ENCODE peak calls at places on chromosomes 7 and 10, in six cellular contexts. V, A, I, E, B and M are unnamed samples.
A peak's percentile ranks its signal among the peaks of the same experiment; 100 is the strongest.

GRCh38 chr10:132961864-132962622 is 19.7 kb upstream of the CFAP46 start:
- DNase-seq in B (peak; percentile 68), A (peak; percentile 78), I (peak; percentile 72), V (peak; percentile 37), E (peak; percentile 37), M (no peak)

GRCh38 chr7:36207451-36208291 is 54.6 kb downstream of the EEPD1 start:
- DNase-seq in E (peak; percentile 39), V (peak; percentile 90), A (peak; percentile 73), I (peak; percentile 65), B (peak; percentile 70), M (peak; percentile 47)

GRCh38 chr7:45937301-45937700 is 16.2 kb upstream of the IGFBP3 start:
- DNase-seq in I (no peak), A (no peak), V (no peak), B (no peak), E (no peak), M (no peak)

GRCh38 chr7:23349484-23350157 is 50.5 kb downstream of the MALSU1 start:
- DNase-seq in A (peak; percentile 67), B (no peak), V (no peak), I (no peak), E (no peak), M (no peak)

GRCh38 chr10:77082601-77083252 is 554.9 kb downstream of the KCNMA1 start:
- DNase-seq in E (no peak), V (no peak), I (no peak), B (no peak), A (peak; percentile 34), M (no peak)

GRCh38 chr7:29412912-29413311 is 150.7 kb upstream of the PRR15 start:
- DNase-seq in B (no peak), E (peak; percentile 93), A (no peak), I (no peak), V (no peak), M (no peak)

GRCh38 chr10:94349327-94349726 is 13.4 kb downstream of the NOC3L start:
- DNase-seq in B (no peak), I (no peak), E (no peak), V (peak; percentile 32), A (no peak), M (no peak)

GRCh38 chr10:29239569-29240472 is 49.0 kb upstream of the LYZL1 start:
- DNase-seq in V (peak; percentile 47), E (peak; percentile 57), A (peak; percentile 31), I (no peak), B (peak; percentile 56), M (peak; percentile 64)

GRCh38 chr10:128186959-128187787 is 61.0 kb upstream of the MKI67 start:
- DNase-seq in I (no peak), V (no peak), E (no peak), A (no peak), B (no peak), M (peak; percentile 43)

GRCh38 chr7:41035788-41036187 is 667.1 kb downstream of the INHBA start:
- DNase-seq in B (no peak), I (no peak), A (no peak), V (no peak), E (no peak), M (no peak)

GRCh38 chr10:93816123-93816747 is 58.5 kb downstream of the LGI1 start:
- DNase-seq in V (peak; percentile 54), B (peak; percentile 65), I (peak; percentile 40), A (peak; percentile 61), E (peak; percentile 9), M (peak; percentile 72)

GRCh38 chr10:12971001-12971788 is 30.3 kb downstream of the CCDC3 start:
- DNase-seq in A (no peak), I (no peak), V (no peak), E (no peak), B (peak; percentile 54), M (no peak)

GRCh38 chr10:60522617-60523016 is 132.9 kb upstream of the ANK3 start:
- DNase-seq in A (no peak), I (no peak), B (no peak), E (no peak), V (no peak), M (no peak)

GRCh38 chr7:26202019-26202985 is 757 bp downstream of the CBX3 start:
- DNase-seq in B (peak; percentile 58), A (no peak), V (peak; percentile 54), I (peak; percentile 82), E (no peak), M (peak; percentile 79)

GRCh38 chr7:155897758-155898386 is 85.6 kb upstream of the SHH start:
- DNase-seq in I (no peak), E (no peak), B (no peak), A (no peak), V (no peak), M (no peak)

GRCh38 chr7:154684651-154685563 is 318.0 kb downstream of the PAXIP1 start:
- DNase-seq in E (no peak), I (no peak), V (no peak), B (no peak), A (no peak), M (peak; percentile 65)

GRCh38 chr10:61302124-61302523 is 151.1 kb downstream of the TMEM26 start:
- DNase-seq in I (no peak), A (peak; percentile 28), B (no peak), V (no peak), E (no peak), M (no peak)

GRCh38 chr10:69516548-69517195 is 56.5 kb downstream of the NEUROG3 start:
- DNase-seq in A (no peak), I (no peak), V (no peak), B (peak; percentile 38), E (no peak), M (no peak)

GRCh38 chr10:11082551-11082950 is 64.9 kb downstream of the CELF2 start:
- DNase-seq in A (peak; percentile 3), I (no peak), B (no peak), V (no peak), E (no peak), M (no peak)

GRCh38 chr10:11886851-11887250 is 63.7 kb downstream of the PROSER2 start:
- DNase-seq in I (no peak), B (no peak), V (peak; percentile 33), A (no peak), E (no peak), M (no peak)

GRCh38 chr10:26217396-26218105 is 977 bp downstream of the GAD2 start:
- DNase-seq in V (no peak), I (no peak), B (no peak), E (no peak), A (no peak), M (no peak)

DNA sequence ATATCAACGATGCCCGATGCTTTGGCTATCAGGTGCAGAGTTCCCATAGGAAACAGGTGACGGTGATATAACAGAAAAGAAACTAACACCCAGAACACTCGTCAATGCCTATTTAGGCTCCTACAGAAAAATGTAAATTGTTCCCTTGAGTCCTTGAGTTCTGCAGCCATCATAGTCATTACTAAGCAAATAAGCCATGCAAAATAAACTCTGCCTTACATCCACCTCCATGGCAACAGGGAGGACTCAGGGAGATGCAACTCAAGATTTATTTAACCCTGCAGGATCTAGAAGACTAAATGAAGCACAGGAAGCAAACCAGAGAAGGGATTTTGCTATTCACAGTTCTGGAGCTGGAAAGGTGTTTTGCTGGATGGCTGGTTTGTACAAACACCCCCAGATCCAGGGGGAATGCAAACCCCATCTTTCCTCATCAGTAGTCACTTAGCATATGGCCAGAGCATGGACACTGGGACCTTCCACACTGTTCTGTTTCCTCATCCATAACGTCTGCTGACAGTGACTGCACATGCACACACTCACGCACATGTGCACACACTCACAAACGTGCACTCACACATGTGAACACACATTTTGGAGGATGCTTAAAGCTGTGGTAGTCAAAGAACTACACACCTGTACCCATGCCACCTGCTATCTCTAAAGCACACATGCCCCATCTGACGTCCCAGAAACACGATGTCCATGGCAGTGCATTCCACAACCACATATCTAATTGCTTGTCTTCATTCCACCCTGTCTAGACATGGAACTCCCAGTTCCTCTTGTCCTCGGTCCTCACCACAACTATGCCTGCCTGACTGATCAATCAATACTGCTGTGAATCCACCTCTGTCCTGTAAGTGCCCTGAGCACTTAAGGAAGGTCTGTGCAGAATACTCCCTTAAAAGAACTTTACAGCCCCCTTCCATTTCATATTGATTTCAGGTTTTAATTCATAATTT is 178.2 kb downstream of the COBL start:
- DNase-seq in A (no peak), E (no peak), B (no peak), I (no peak), V (no peak), M (no peak)
- H3K4me1 ChIP-seq in A (no peaks in the 10 kb centered on the region), E (no peaks in the 10 kb centered on the region), B (no peaks in the 10 kb centered on the region), I (no peaks in the 10 kb centered on the region), V (peaks cover 8% of the 10 kb centered on the region), M (no peaks in the 10 kb centered on the region)

GRCh38 chr7:131540491-131541162 is 15.8 kb downstream of the PODXL start:
- DNase-seq in E (peak; percentile 22), B (no peak), V (peak; percentile 48), A (no peak), I (peak; percentile 33), M (no peak)
- H3K4me1 ChIP-seq in E (peaks cover 34% of the 10 kb centered on the region), B (peaks cover 49% of the 10 kb centered on the region), V (peaks cover 46% of the 10 kb centered on the region), A (no peaks in the 10 kb centered on the region), I (peaks cover 12% of the 10 kb centered on the region), M (no peaks in the 10 kb centered on the region)

GRCh38 chr10:80411681-80412230 is 3.4 kb downstream of the PRXL2A start:
- DNase-seq in A (no peak), I (no peak), E (no peak), V (no peak), B (no peak), M (no peak)
- H3K4me1 ChIP-seq in A (no peaks in the 10 kb centered on the region), I (peaks cover 30% of the 10 kb centered on the region), E (peaks cover 84% of the 10 kb centered on the region), V (peaks cover 31% of the 10 kb centered on the region), B (peaks cover 80% of the 10 kb centered on the region), M (peaks cover 46% of the 10 kb centered on the region)

DNA sequence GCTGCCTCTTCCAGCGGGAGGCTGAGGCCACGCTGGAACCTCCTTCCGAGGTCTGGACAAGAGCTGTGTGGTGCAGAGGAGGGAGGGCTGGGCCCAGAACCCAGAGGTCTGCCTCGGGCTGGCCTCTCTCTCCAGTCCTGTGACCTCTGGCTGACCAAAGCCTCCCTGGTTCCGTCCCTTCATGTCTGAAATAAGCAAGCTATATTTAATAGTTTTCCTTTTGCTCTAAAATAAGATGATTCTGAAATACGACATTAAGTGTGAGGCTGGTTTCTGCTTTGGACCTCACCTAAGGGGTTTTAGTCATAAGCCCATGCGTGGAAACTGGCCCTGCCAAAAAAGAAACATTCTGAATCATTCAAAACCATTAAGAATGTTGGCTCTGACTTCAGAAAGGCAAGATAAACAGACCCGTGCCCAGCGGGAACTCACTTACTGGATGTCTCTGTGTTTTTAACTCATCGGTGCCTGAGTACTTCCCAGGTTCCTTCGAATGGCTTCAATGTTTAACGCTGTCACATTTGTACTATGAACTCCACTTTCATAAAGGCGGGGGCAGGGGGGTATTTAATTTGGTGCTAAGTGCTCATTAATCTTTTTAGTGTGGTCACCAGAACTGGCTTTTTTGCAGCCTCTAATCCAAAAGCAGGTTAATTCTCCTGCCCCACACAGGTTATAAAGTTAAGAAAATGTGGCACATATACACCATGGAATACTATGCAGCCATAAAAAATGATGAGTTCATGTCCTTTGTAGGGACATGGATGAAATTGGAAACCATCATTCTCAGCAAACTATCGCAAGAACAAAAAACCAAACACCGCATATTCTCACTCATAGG is 157.5 kb upstream of the KLF14 start:
- DNase-seq in I (peak; percentile 72), A (peak; percentile 98), E (no peak), B (peak; percentile 80), V (peak; percentile 83), M (no peak)
- H3K4me1 ChIP-seq in I (peaks cover 10% of the 10 kb centered on the region), A (peaks cover 64% of the 10 kb centered on the region), E (peaks cover 79% of the 10 kb centered on the region), B (peaks cover 96% of the 10 kb centered on the region), V (peaks cover 97% of the 10 kb centered on the region), M (no peaks in the 10 kb centered on the region)